ENCODE peak calls at places on chromosomes 13 and 19, in four cellular contexts. M, V, B and Z are unnamed samples.

GRCh38 chr19:33557720-33558119 is 36.1 kb upstream of the PEPD start:
- DNase-seq in M (no peak), V (no peak), B (no peak), Z (no peak)

GRCh38 chr19:12994701-12995595 is at the start of gene NFIX:
- DNase-seq in M (no peak), B (peak), V (peak), Z (peak)

GRCh38 chr13:110218601-110219201 is 88.3 kb downstream of the COL4A1 start:
- DNase-seq in V (peak), B (no peak), M (no peak), Z (no peak)

GRCh38 chr19:12513531-12514061 is 29.0 kb upstream of the ZNF709 start:
- DNase-seq in B (no peak), V (no peak), M (no peak), Z (no peak)

GRCh38 chr19:31139871-31140505 is 209.2 kb downstream of the TSHZ3 start:
- DNase-seq in B (no peak), M (peak), V (peak), Z (peak)

GRCh38 chr13:24076124-24076523 is 84.4 kb upstream of the SPATA13 start:
- DNase-seq in M (no peak), B (no peak), V (no peak), Z (no peak)

GRCh38 chr13:64248371-64249065 is 2832.9 kb upstream of the PCDH20 start:
- DNase-seq in M (peak), B (no peak), V (peak), Z (peak)

GRCh38 chr19:14118165-14119051 is 846 bp upstream of the PRKACA start:
- DNase-seq in B (peak), V (peak), M (peak), Z (peak)

GRCh38 chr13:109145631-109146030 is 516.2 kb downstream of the MYO16 start:
- DNase-seq in V (peak), B (no peak), M (peak), Z (peak)

GRCh38 chr19:1465191-1466016 is 13.6 kb downstream of the C19orf25 start:
- DNase-seq in V (peak), B (peak), M (peak), Z (no peak)

GRCh38 chr19:6572217-6572616 is 18.7 kb downstream of the CD70 start:
- DNase-seq in V (no peak), B (no peak), M (no peak), Z (no peak)

GRCh38 chr13:21637296-21637695 is 33.3 kb upstream of the MICU2 start:
- DNase-seq in V (peak), M (no peak), B (peak), Z (peak)

GRCh38 chr19:10334340-10335148 is 1.2 kb upstream of the RAVER1 start:
- DNase-seq in B (no peak), V (peak), M (peak), Z (peak)

GRCh38 chr19:10339380-10339960 is at the start of gene ICAM3:
- DNase-seq in B (peak), V (no peak), M (no peak), Z (no peak)

GRCh38 chr19:10335149-10336053 is 2.1 kb upstream of the RAVER1 start:
- DNase-seq in V (no peak), M (no peak), B (no peak), Z (no peak)

GRCh38 chr19:10339977-10340376 is 553 bp upstream of the ICAM3 start:
- DNase-seq in V (no peak), B (no peak), M (no peak), Z (no peak)

GRCh38 chr19:10338940-10339339 is 484 bp downstream of the ICAM3 start:
- DNase-seq in V (no peak), B (no peak), M (no peak), Z (no peak)
- H3K4me3 ChIP-seq in V (no peak), B (peak), M (no peak), Z (no peak)

GRCh38 chr13:60091573-60091972 is 72.2 kb downstream of the DIAPH3 start:
- DNase-seq in B (no peak), M (no peak), V (no peak), Z (no peak)
- TF ChIP-seq CTCF in B (no peak), M (no peak), V (peak), Z (peak)

GRCh38 chr13:78603240-78603947 is at the start of gene POU4F1:
- DNase-seq in M (no peak), V (no peak), B (peak), Z (peak)

GRCh38 chr13:78600317-78600899 is 2.9 kb downstream of the POU4F1 start:
- DNase-seq in B (no peak), V (no peak), M (no peak), Z (no peak)

GRCh38 chr13:78602561-78603239 is 652 bp downstream of the POU4F1 start:
- DNase-seq in V (no peak), B (no peak), M (no peak), Z (no peak)

GRCh38 chr13:78601124-78601885 is 2.0 kb downstream of the POU4F1 start:
- DNase-seq in V (peak), B (no peak), M (no peak), Z (peak)

GRCh38 chr13:78601886-78602560 is 1.3 kb downstream of the POU4F1 start:
- DNase-seq in M (no peak), B (no peak), V (no peak), Z (no peak)
- H3K4me3 ChIP-seq in M (no peak), B (peak), V (no peak), Z (no peak)

GRCh38 chr13:76865109-76865508 is 21.1 kb downstream of the KCTD12 start:
- DNase-seq in M (no peak), V (no peak), B (no peak), Z (no peak)

GRCh38 chr13:76864259-76864658 is 21.9 kb downstream of the KCTD12 start:
- DNase-seq in M (no peak), B (no peak), V (no peak), Z (no peak)

GRCh38 chr13:76863022-76863421 is 23.2 kb downstream of the KCTD12 start:
- DNase-seq in M (no peak), B (no peak), V (no peak), Z (no peak)

GRCh38 chr13:76861859-76862258 is 24.3 kb downstream of the KCTD12 start:
- DNase-seq in M (no peak), V (no peak), B (no peak), Z (no peak)

GRCh38 chr13:76860706-76861105 is 25.5 kb downstream of the KCTD12 start:
- DNase-seq in B (no peak), M (no peak), V (no peak), Z (no peak)
- TF ChIP-seq CTCF in B (no peak), M (no peak), V (no peak), Z (no peak)

DNA sequence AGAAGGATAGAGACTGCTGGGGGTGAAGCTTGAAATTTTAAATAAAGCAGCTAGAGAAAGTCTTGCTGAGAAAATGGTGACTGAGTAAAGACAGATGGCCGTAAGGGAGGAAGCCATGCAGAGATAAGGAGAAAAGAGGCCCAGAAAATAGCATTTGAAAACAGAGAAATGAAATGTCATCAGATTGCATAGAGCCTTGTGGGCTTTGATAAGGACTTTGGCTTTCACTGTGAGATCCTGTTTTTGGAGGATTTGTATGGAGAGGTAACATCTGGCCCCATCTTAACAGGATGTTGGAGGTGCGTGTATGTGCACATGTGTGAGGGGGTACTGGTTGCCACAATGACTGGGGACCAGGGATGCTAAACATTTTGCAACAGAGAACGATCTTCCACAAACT is 19.5 kb upstream of the ATP8A2 start:
- DNase-seq in M (no peak), B (no peak), V (no peak), Z (peak)
- H3K4me3 ChIP-seq in M (no peak), B (no peak), V (no peak), Z (no peak)

GRCh38 chr13:45121421-45121820 is 1.1 kb downstream of the GTF2F2 start:
- DNase-seq in B (no peak), M (no peak), V (peak), Z (peak)
- TF ChIP-seq CTCF in B (no peak), M (peak), V (peak), Z (peak)

DNA sequence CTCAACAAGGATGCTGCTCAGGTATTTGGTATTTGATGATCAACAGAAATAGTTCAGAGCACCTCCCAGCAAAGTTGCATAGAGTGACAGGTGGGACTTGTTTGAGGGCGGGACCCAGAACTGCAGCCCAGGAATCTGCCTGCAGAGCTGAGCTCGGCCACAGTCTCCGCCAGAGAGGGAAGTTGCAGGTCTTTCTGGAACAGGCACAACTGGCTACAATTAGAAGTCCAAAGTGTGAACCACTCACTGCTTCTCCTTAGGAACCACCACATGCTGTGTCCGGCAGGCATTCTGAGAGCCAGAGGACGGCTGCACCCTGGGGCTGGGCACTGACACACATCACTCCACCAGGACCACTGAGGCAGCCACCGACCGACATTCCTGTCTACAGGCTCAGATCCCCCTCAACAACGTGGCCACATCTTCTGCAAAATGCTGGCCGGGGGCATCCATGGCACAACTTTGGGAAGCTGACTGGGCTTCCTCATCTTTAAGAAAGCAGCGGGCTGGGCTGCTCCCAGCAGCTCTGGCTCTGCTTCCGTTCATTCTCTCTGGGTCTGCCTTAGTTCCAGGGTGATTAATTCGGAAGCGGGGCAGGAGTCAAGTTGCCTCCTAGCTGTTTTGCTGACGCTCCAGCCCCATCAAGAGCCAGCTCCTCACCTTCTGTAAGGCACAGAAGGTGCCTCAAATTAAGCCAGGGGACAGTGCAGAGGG is 918 bp downstream of the SLC15A1 start:
- DNase-seq in V (no peak), B (no peak), M (no peak), Z (peak)
- H3K4me3 ChIP-seq in V (peak), B (no peak), M (peak), Z (peak)